ENCODE peak calls at places on chromosomes 12 and 14, in four cellular contexts. N, Z, O and Y are unnamed samples.

GRCh38 chr12:108570743-108571603 is 8.6 kb downstream of the ISCU start:
- DNase-seq in N (no peak), Z (peak; percentile 76), O (no peak), Y (no peak)

GRCh38 chr14:101173698-101174521 is 270.4 kb upstream of the RTL1 start:
- DNase-seq in N (no peak), Z (no peak), O (no peak), Y (no peak)

GRCh38 chr14:103302966-103303365 is 31.1 kb upstream of the EIF5 start:
- DNase-seq in N (no peak), Z (no peak), O (no peak), Y (no peak)

GRCh38 chr12:752673-753400 is 458 bp downstream of the WNK1 start:
- DNase-seq in N (peak; percentile 56), Z (peak; percentile 60), O (no peak), Y (peak; percentile 65)

GRCh38 chr12:51863921-51864700 is 15.6 kb upstream of the FIGNL2 start:
- DNase-seq in N (no peak), Z (no peak), O (no peak), Y (no peak)

GRCh38 chr12:99611590-99611989 is 36.0 kb upstream of the GARIN6 start:
- DNase-seq in N (no peak), Z (no peak), O (no peak), Y (no peak)

GRCh38 chr12:18141583-18141982 is 51.6 kb upstream of the RERGL start:
- DNase-seq in N (no peak), Z (no peak), O (no peak), Y (no peak)

GRCh38 chr12:39448038-39448437 is 5.1 kb upstream of the KIF21A start:
- DNase-seq in N (no peak), Z (no peak), O (no peak), Y (no peak)

GRCh38 chr12:116130431-116130830 is 147.1 kb downstream of the MED13L start:
- DNase-seq in N (no peak), Z (no peak), O (no peak), Y (no peak)

GRCh38 chr12:1488908-1489381 is 105.4 kb downstream of the FBXL14 start:
- DNase-seq in N (no peak), Z (no peak), O (peak; percentile 20), Y (no peak)

GRCh38 chr14:64625363-64626232 is 75.8 kb downstream of the PPP1R36 start:
- DNase-seq in N (no peak), Z (no peak), O (no peak), Y (no peak)

GRCh38 chr12:104359216-104359615 is 55.7 kb downstream of the EID3 start:
- DNase-seq in N (no peak), Z (no peak), O (no peak), Y (no peak)

GRCh38 chr14:100839573-100840175 is 13.8 kb downstream of the MEG3 start:
- DNase-seq in N (no peak), Z (no peak), O (no peak), Y (no peak)

GRCh38 chr12:59182191-59182590 is 261.9 kb upstream of the LRIG3 start:
- DNase-seq in N (no peak), Z (peak; percentile 66), O (no peak), Y (peak; percentile 41)

GRCh38 chr14:50906326-50906725 is 34.5 kb downstream of the ABHD12B start:
- DNase-seq in N (no peak), Z (no peak), O (no peak), Y (no peak)

GRCh38 chr12:5898874-5899273 is 46.2 kb downstream of the ANO2 start:
- DNase-seq in N (no peak), Z (no peak), O (no peak), Y (no peak)

GRCh38 chr12:1619599-1619998 is 9.4 kb upstream of the WNT5B start:
- DNase-seq in N (no peak), Z (peak; percentile 55), O (no peak), Y (peak; percentile 59)

GRCh38 chr14:52835122-52835903 is 43.9 kb upstream of the GNPNAT1 start:
- DNase-seq in N (no peak), Z (no peak), O (no peak), Y (no peak)

GRCh38 chr12:8644345-8645248 is 18.0 kb downstream of the MFAP5 start:
- DNase-seq in N (no peak), Z (peak; percentile 89), O (no peak), Y (peak; percentile 49)

GRCh38 chr12:14952295-14952995 is 9.0 kb downstream of the ARHGDIB start:
- DNase-seq in N (no peak), Z (peak; percentile 84), O (peak; percentile 82), Y (peak; percentile 15)

GRCh38 chr14:89252887-89253532 is 164.0 kb downstream of the FOXN3 start:
- DNase-seq in N (no peak), Z (no peak), O (no peak), Y (no peak)

GRCh38 chr14:99199854-99200653 is 71.9 kb downstream of the BCL11B start:
- DNase-seq in N (no peak), Z (no peak), O (no peak), Y (no peak)

GRCh38 chr14:56745091-56745490 is 65.2 kb downstream of the OTX2 start:
- DNase-seq in N (no peak), Z (no peak), O (no peak), Y (no peak)

GRCh38 chr12:72289633-72290032 is 17.5 kb downstream of the TRHDE start:
- DNase-seq in N (no peak), Z (no peak), O (no peak), Y (no peak)

GRCh38 chr12:51533799-51534198 is 57.2 kb upstream of the SCN8A start:
- DNase-seq in N (no peak), Z (no peak), O (no peak), Y (no peak)

GRCh38 chr12:21434704-21435103 is 2.8 kb upstream of the PYROXD1 start:
- DNase-seq in N (no peak), Z (no peak), O (no peak), Y (no peak)

GRCh38 chr12:128637616-128638606 is 185.8 kb downstream of the SLC15A4 start:
- DNase-seq in N (no peak), Z (peak; percentile 29), O (no peak), Y (peak; percentile 42)

GRCh38 chr12:19624401-19624930 is 185.2 kb downstream of the AEBP2 start:
- DNase-seq in N (no peak), Z (no peak), O (peak; percentile 12), Y (no peak)

GRCh38 chr12:7498832-7499231 is 4.7 kb downstream of the CD163 start:
- DNase-seq in N (no peak), Z (no peak), O (peak; percentile 90), Y (no peak)

GRCh38 chr14:96104469-96105057 is 65.4 kb downstream of the C14orf132 start:
- DNase-seq in N (no peak), Z (peak; percentile 76), O (peak; percentile 96), Y (peak; percentile 36)

GRCh38 chr12:120290541-120291312 is 976 bp downstream of the RNU4-2 start:
- DNase-seq in N (peak; percentile 29), Z (peak; percentile 26), O (no peak), Y (no peak)

GRCh38 chr12:52032431-52032796 is 18.8 kb upstream of the NR4A1 start:
- DNase-seq in N (no peak), Z (no peak), O (no peak), Y (no peak)

GRCh38 chr12:113088971-113089756 is 32.6 kb downstream of the DTX1 start:
- DNase-seq in N (no peak), Z (no peak), O (no peak), Y (peak; percentile 61)

GRCh38 chr12:86193931-86194330 is 62.3 kb downstream of the MGAT4C start:
- DNase-seq in N (no peak), Z (no peak), O (no peak), Y (no peak)

GRCh38 chr12:6295187-6295811 is 15.2 kb upstream of the PLEKHG6 start:
- DNase-seq in N (no peak), Z (no peak), O (peak; percentile 74), Y (no peak)

GRCh38 chr14:103898711-103899110 is 29.5 kb upstream of the TDRD9 start:
- DNase-seq in N (no peak), Z (no peak), O (no peak), Y (no peak)

GRCh38 chr12:60255044-60255443 is 659.2 kb downstream of the SLC16A7 start:
- DNase-seq in N (no peak), Z (no peak), O (no peak), Y (no peak)

GRCh38 chr12:60262378-60262777 is 666.5 kb downstream of the SLC16A7 start:
- DNase-seq in N (no peak), Z (no peak), O (no peak), Y (no peak)

GRCh38 chr12:60259241-60259640 is 663.4 kb downstream of the SLC16A7 start:
- DNase-seq in N (no peak), Z (no peak), O (no peak), Y (no peak)

DNA sequence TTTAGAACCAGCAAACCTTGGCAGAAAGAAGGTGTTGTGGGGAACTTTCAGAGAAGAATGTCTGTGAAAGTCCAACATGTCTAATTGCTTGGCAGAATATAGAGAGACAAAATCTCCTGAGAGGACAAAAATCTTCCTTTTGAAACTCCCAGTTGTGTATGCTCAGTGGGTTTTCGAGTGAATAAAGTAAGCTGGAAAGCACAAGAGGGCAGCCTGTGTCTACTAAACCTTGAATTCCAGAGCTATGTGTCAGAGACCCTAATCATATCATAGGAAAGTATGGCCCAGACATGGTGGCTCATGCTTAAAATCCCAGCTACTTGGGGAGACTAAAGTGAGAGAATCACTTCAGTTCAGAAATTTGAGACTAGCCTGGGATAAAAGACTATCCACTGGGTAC is 661.2 kb downstream of the SLC16A7 start:
- DNase-seq in N (no peak), Z (no peak), O (peak; percentile 52), Y (no peak)
- TF ChIP-seq CTCF in N (no peak), Z (no peak), O (peak; percentile 22), Y (no peak)

DNA sequence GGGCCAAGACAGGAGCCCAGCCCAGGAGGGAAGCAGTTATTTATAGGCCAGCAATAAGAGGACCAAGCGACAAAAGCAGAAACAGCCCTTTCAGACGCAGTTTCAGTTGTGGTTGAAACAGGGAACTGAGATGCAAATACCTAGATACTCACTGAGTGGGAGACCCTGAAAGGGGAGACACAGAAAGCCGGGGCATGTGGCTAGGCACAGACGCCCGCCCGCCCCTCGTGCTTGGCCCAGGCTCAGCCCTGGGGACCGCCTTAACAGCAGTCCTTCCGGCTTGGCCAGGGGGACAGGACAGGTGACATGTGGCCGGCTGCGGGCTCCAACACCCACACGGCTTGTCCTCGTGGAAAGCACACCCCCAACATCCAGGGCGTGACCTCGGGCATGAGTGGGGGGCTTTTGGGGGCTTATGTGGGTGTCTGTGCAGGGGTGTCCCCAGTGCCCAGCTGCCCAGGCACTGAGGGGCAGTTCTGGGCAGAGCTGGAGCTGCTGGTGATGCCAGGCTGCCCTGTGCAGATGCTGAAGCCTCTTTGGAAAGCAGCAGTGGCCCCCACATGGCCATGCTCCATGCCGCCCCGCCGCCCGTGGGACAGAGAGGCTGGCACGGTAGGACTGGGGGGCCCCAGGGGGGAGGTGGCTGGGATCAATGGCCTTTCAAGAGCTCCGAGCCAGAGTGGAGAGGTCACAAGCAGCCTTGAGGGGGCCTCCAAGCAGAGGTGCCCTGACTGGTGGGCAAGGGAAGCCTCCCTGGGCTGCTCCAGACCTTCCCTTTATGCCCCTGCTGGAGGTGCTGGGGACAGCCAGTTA is 2.1 kb downstream of the PLD4 start:
- DNase-seq in N (no peak), Z (peak; percentile 76), O (no peak), Y (peak; percentile 94)
- TF ChIP-seq CTCF in N (no peak), Z (no peak), O (no peak), Y (no peak)

DNA sequence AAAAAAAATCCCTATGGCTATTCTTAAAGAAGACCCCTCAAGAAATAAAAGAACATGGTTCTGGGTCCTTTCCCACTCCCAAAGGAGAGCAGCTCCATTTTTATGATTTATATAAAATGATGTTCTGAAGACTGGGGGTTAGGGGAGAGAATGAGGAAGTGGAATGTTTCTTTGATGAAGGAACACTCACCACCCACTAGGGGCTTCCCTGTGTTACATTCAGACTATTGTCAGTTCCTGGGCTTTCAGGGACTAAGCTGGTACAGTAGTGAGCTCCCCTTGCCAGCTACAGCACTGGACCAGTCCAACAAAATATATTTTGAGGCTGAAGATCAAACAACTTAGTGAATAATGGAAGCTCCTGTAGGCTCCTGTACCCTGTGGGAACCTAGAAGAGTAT is 98.9 kb downstream of the HMGA2 start:
- DNase-seq in N (no peak), Z (no peak), O (no peak), Y (peak; percentile 22)
- TF ChIP-seq CTCF in N (no peak), Z (peak; percentile 5), O (peak; percentile 18), Y (peak; percentile 9)

GRCh38 chr14:77200406-77200985 is 18.9 kb downstream of the TMEM63C start:
- DNase-seq in N (no peak), Z (no peak), O (no peak), Y (no peak)
- TF ChIP-seq CTCF in N (no peak), Z (no peak), O (no peak), Y (no peak)